ENCODE peak calls at places on chromosomes 16 and 17, in five cellular contexts. J is NCI-H1694 treated with DMSO at 0.1 percent for 48 hours, E is ureter, I is left cardiac atrium, A is HEK293T. K is an unnamed sample.

GRCh38 chr17:41416478-41416877 is 7.9 kb downstream of the KRT37 start:
- DNase-seq in J (no peak), E (no peak), I (no peak), A (no peak), K (no peak)

GRCh38 chr16:31088459-31089183 is at the start of gene PRSS53:
- DNase-seq in J (no peak), E (no peak), I (no peak), A (no peak), K (no peak)

GRCh38 chr17:79039171-79039570 is 15.2 kb downstream of the C1QTNF1 start:
- DNase-seq in J (no peak), E (no peak), I (no peak), A (no peak), K (no peak)

GRCh38 chr17:76909971-76910760 is 42.0 kb downstream of the MGAT5B start:
- DNase-seq in J (peak; percentile 22), E (no peak), I (peak; percentile 36), A (peak; percentile 55), K (no peak)

GRCh38 chr17:2792541-2793169 is 3.6 kb upstream of the RAP1GAP2 start:
- DNase-seq in J (no peak), E (no peak), I (no peak), A (no peak), K (no peak)

GRCh38 chr16:81693047-81693446 is 86.0 kb upstream of the PLCG2 start:
- DNase-seq in J (no peak), E (no peak), I (peak; percentile 74), A (no peak), K (no peak)

GRCh38 chr16:56401482-56401881 is 23.9 kb downstream of the AMFR start:
- DNase-seq in J (peak; percentile 64), E (no peak), I (no peak), A (peak; percentile 53), K (peak; percentile 83)

GRCh38 chr17:39073916-39074315 is 77.5 kb downstream of the PLXDC1 start:
- DNase-seq in J (no peak), E (no peak), I (no peak), A (no peak), K (no peak)

GRCh38 chr16:22789281-22789945 is 24.5 kb upstream of the HS3ST2 start:
- DNase-seq in J (no peak), E (no peak), I (no peak), A (no peak), K (no peak)

GRCh38 chr16:28607116-28607623 is 2.7 kb downstream of the SULT1A1 start:
- DNase-seq in J (no peak), E (no peak), I (no peak), A (no peak), K (no peak)

GRCh38 chr17:7997186-7997585 is 5.2 kb upstream of the GUCY2D start:
- DNase-seq in J (peak; percentile 50), E (no peak), I (no peak), A (peak; percentile 59), K (peak; percentile 88)

GRCh38 chr17:8366231-8366630 is 10.3 kb downstream of the KRABD2 start:
- DNase-seq in J (no peak), E (no peak), I (peak; percentile 29), A (no peak), K (no peak)

GRCh38 chr17:44775136-44775837 is 16.5 kb downstream of the ADAM11 start:
- DNase-seq in J (peak; percentile 96), E (peak; percentile 99), I (peak; percentile 96), A (peak; percentile 99), K (peak; percentile 53)

GRCh38 chr16:68506331-68507053 is 32.6 kb upstream of the ZFP90 start:
- DNase-seq in J (no peak), E (no peak), I (no peak), A (no peak), K (no peak)

GRCh38 chr16:71542377-71542776 is 16.2 kb downstream of the CHST4 start:
- DNase-seq in J (peak; percentile 3), E (no peak), I (peak; percentile 45), A (peak; percentile 74), K (peak; percentile 85)

GRCh38 chr17:46121841-46122485 is 71.3 kb downstream of the KANSL1 start:
- DNase-seq in J (no peak), E (no peak), I (no peak), A (no peak), K (no peak)

GRCh38 chr17:647340-648197 is 67.1 kb downstream of the VPS53 start:
- DNase-seq in J (no peak), E (no peak), I (no peak), A (no peak), K (no peak)

GRCh38 chr16:24624102-24624501 is 84.7 kb downstream of the RBBP6 start:
- DNase-seq in J (no peak), E (no peak), I (no peak), A (no peak), K (no peak)

GRCh38 chr16:66167564-66168291 is 198.8 kb upstream of the CDH5 start:
- DNase-seq in J (no peak), E (no peak), I (peak; percentile 36), A (no peak), K (no peak)

GRCh38 chr16:47574091-47575054 is 113.2 kb downstream of the PHKB start:
- DNase-seq in J (no peak), E (no peak), I (no peak), A (no peak), K (no peak)

GRCh38 chr16:86016201-86016965 is 117.4 kb downstream of the IRF8 start:
- DNase-seq in J (peak; percentile 65), E (no peak), I (no peak), A (peak; percentile 73), K (peak; percentile 25)

GRCh38 chr17:17513626-17514025 is 17.4 kb upstream of the RASD1 start:
- DNase-seq in J (no peak), E (no peak), I (no peak), A (no peak), K (no peak)

GRCh38 chr16:25060920-25061319 is 45.8 kb upstream of the ARHGAP17 start:
- DNase-seq in J (no peak), E (no peak), I (no peak), A (no peak), K (peak; percentile 21)

GRCh38 chr17:28738680-28739384 is 5.0 kb upstream of the TRAF4 start:
- DNase-seq in J (no peak), E (no peak), I (no peak), A (no peak), K (no peak)

GRCh38 chr16:3401719-3402397 is 843 bp downstream of the ZNF174 start:
- DNase-seq in J (no peak), E (no peak), I (no peak), A (peak; percentile 40), K (no peak)

GRCh38 chr17:17067277-17067676 is 25.0 kb downstream of the MPRIP start:
- DNase-seq in J (no peak), E (no peak), I (peak; percentile 14), A (no peak), K (no peak)

GRCh38 chr17:49964539-49965521 is 4.2 kb upstream of the DLX4 start:
- DNase-seq in J (no peak), E (no peak), I (no peak), A (no peak), K (no peak)

GRCh38 chr17:64741924-64742670 is 80.0 kb upstream of the SMURF2 start:
- DNase-seq in J (no peak), E (peak; percentile 61), I (peak; percentile 75), A (no peak), K (no peak)

GRCh38 chr16:85169333-85170065 is 57.2 kb upstream of the CIBAR2 start:
- DNase-seq in J (no peak), E (no peak), I (no peak), A (peak; percentile 42), K (no peak)